ENCODE peak calls at places on chromosomes 6 and 20, in six cellular contexts. R is GM12878, K is HepG2, E is K562, C is GM12892, W is H1. T is an unnamed sample.

GRCh38 chr20:57432480-57432873 is 41.3 kb downstream of the RBM38 start:
- DNase-seq in R (no peak), K (no peak), E (no peak), C (no peak), W (no peak), T (no peak)

GRCh38 chr6:44342489-44342888 is at the start of gene SPATS1:
- DNase-seq in R (no peak), K (no peak), E (no peak), C (peak; percentile 10), W (no peak), T (no peak)

GRCh38 chr6:56790424-56790823 is 147.7 kb upstream of the DST start:
- DNase-seq in R (no peak), K (no peak), E (no peak), C (no peak), W (no peak), T (no peak)

GRCh38 chr6:1363729-1364572 is 25.4 kb upstream of the FOXF2 start:
- DNase-seq in R (no peak), K (no peak), E (no peak), C (no peak), W (no peak), T (no peak)

GRCh38 chr20:11018668-11019170 is 344.9 kb upstream of the JAG1 start:
- DNase-seq in R (no peak), K (no peak), E (no peak), C (no peak), W (no peak), T (no peak)

GRCh38 chr6:33091957-33092356 is 16.2 kb downstream of the HLA-DPB1 start:
- DNase-seq in R (no peak), K (peak; percentile 30), E (peak; percentile 64), C (peak; percentile 32), W (no peak), T (no peak)

GRCh38 chr20:50425076-50425475 is 85.1 kb upstream of the PTPN1 start:
- DNase-seq in R (no peak), K (peak; percentile 61), E (peak; percentile 77), C (no peak), W (no peak), T (no peak)

GRCh38 chr6:41255638-41256246 is 27.6 kb downstream of the TREML4 start:
- DNase-seq in R (no peak), K (no peak), E (no peak), C (no peak), W (no peak), T (no peak)

GRCh38 chr6:296151-297122 is 4.2 kb downstream of the DUSP22 start:
- DNase-seq in R (peak; percentile 92), K (no peak), E (no peak), C (no peak), W (no peak), T (no peak)

DNA sequence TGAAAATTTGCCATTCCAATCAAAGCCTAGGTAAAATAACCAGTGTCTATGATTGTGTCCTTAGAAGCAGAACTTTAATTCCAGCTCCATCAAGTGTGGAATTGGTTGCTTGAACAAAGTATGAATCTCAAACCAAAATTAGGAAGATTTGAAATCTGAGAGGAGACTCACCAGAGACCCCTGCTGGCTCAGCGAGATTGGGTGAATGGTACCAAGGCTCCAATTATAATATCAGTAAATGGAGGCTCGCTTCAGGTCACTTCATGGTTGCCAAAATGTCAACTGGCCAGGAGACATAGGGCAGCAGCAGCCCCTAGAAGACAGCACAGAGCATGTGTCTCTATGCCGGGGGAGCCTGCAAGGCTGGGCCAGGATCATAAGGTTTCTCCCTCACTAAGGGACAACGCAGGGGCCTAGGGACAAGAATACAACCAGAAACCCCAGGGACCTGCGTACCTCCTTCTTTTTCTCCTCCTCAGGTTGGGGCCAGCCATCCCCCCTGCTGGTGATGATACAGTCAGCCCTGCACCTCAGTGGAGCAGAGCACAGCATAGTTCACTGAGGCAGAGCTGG is 14.0 kb downstream of the RBL1 start:
- DNase-seq in R (no peak), K (no peak), E (no peak), C (no peak), W (no peak), T (no peak)
- TF ChIP-seq TAF1 in R (no peak), K (no peak), E (no peak), C (no peak), W (no peak), T (no peak)

GRCh38 chr20:46157076-46157592 is 39.0 kb downstream of the CD40 start:
- DNase-seq in R (no peak), K (no peak), E (no peak), C (no peak), W (no peak), T (no peak)
- TF ChIP-seq POLR2A in R (no peak), K (no peak), E (no peak), C (no peak), W (no peak), T (no peak)

GRCh38 chr6:34514593-34515472 is 41.3 kb downstream of the SPDEF start:
- DNase-seq in R (no peak), K (no peak), E (peak; percentile 81), C (no peak), W (no peak), T (no peak)
- TF ChIP-seq TAF1 in R (no peak), K (no peak), E (no peak), C (no peak), W (no peak), T (no peak)

GRCh38 chr6:30074331-30075093 is 1.1 kb downstream of the RNF39 start:
- DNase-seq in R (no peak), K (no peak), E (no peak), C (no peak), W (no peak), T (no peak)
- TF ChIP-seq POLR2A in R (no peak), K (no peak), E (no peak), C (no peak), W (no peak), T (no peak)

DNA sequence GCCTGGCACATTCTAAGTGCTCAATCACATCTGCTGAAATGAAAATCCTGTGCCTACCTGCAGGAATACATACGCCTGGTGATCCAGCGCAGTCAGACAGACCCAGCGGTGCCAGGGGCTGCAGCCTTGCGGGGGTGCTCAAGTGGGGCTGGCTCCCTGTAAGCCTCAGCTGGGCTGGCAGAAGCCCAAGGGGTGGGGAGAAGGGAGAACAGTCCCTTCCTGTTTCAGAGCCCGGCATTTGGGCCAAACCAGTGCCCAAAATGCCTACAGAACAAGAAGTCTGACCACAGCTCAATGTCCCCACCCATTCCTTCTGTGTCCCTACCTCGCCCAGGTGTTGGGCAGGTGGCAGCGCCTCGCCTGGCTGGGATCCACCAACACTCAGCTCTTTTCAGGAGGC is 22.6 kb downstream of the KCNK15 start:
- DNase-seq in R (no peak), K (no peak), E (no peak), C (no peak), W (no peak), T (no peak)
- TF ChIP-seq TAF1 in R (no peak), K (no peak), E (no peak), C (no peak), W (no peak), T (no peak)

GRCh38 chr20:62972270-62973032 is 19.9 kb downstream of the SLC17A9 start:
- DNase-seq in R (peak; percentile 49), K (peak; percentile 79), E (peak; percentile 89), C (peak; percentile 96), W (peak; percentile 38), T (peak; percentile 98)
- TF ChIP-seq POLR2A in R (no peak), K (no peak), E (no peak), C (no peak), W (no peak), T (no peak)

DNA sequence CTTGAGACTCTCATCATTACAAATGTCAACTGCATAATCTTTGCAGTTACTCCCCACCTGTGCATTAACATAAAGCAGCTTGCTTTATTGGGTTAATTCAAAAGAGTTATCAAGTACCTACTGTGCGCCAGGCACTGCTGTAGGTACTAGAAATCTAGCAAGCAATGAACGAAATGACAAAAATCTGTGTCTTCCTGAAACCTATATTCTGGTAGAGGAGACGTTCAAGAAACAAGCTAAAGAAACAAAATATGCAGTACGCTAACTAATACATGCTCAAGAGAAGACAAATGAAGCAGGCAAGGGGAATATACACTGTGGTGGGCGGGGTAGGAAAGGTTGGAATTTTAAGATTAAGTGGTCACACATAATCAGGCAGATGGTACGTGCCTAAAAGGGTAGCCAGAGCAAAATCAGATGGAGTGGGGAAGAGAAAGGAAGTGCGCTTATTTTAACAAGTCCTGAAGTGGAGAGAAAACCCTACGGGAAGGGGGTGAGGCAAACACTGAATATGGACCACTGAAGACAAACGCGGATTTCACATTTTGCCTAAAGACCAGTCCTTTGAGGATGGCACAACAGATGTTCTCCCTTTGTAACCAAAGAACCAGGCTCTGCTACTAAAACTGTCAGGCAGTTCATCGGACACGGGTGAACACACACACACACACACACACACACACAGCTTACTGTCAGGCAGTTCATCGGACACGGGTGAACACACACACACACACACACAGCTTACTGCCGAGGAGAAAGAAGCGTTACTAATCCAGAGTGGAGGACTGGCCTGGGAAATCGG is 1.2 kb downstream of the ELOVL2 start:
- DNase-seq in R (peak; percentile 2), K (no peak), E (no peak), C (no peak), W (no peak), T (peak; percentile 7)
- TF ChIP-seq TAF1 in R (no peak), K (no peak), E (no peak), C (no peak), W (no peak), T (no peak)

GRCh38 chr6:155314773-155315515 is 660 bp upstream of the TFB1M start:
- DNase-seq in R (peak; percentile 85), K (peak; percentile 93), E (peak; percentile 59), C (no peak), W (no peak), T (peak; percentile 12)
- TF ChIP-seq POLR2A in R (no peak), K (no peak), E (peak; percentile 87), C (peak; percentile 67), W (no peak), T (no peak)

GRCh38 chr6:102415891-102416290 is 1022.4 kb downstream of the GRIK2 start:
- DNase-seq in R (no peak), K (no peak), E (no peak), C (no peak), W (no peak), T (no peak)

DNA sequence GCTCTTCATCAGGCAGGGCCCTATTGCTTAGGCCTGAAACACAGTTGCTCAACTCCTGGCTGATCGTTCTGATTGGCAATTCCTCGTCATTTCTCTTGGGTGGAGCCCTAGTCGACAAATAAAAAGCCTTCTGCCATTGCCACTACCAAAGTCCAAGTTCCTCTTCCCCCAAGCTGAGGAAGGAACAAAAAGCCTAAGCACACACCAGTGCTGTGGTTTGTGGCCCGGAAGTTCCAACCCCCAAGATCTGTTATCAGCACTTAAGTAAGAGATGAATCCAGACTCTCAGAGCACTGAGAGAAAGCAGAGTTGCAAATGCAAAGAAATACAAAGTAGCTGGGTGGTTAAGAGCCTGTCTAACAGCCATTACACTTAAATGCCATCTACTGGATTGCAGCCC is 1023.9 kb downstream of the GRIK2 start:
- DNase-seq in R (no peak), K (peak; percentile 3), E (no peak), C (no peak), W (no peak), T (no peak)
- TF ChIP-seq TAF1 in R (no peak), K (no peak), E (no peak), C (no peak), W (no peak), T (no peak)

T was measured in GM12891.